ENCODE peak calls at places on chromosomes 2 and 18, in four cellular contexts. K is effector memory CD8-positive, alpha-beta T cell; R is lower leg skin; E is HCEC 1CT. C is an unnamed sample.

GRCh38 chr2:84894131-84894586 is 11.3 kb upstream of the TMSB10 start:
- DNase-seq in K (no peak), E (no peak), R (no peak), C (no peak)

GRCh38 chr18:34957119-34957863 is 83.9 kb upstream of the MAPRE2 start:
- DNase-seq in K (no peak), E (no peak), R (no peak), C (no peak)

GRCh38 chr2:158191076-158191566 is 89.4 kb downstream of the UPP2 start:
- DNase-seq in E (no peak), R (no peak), K (no peak), C (no peak)

GRCh38 chr2:171266102-171266501 is 105.4 kb upstream of the TLK1 start:
- DNase-seq in E (no peak), R (no peak), K (no peak), C (no peak)

GRCh38 chr2:54687595-54688152 is 35.8 kb upstream of the EML6 start:
- DNase-seq in K (no peak), R (no peak), E (no peak), C (no peak)

GRCh38 chr2:23497063-23497462 is 112.1 kb downstream of the KLHL29 start:
- DNase-seq in E (no peak), K (no peak), R (peak), C (peak)

GRCh38 chr2:242043538-242044205 is 174.1 kb downstream of the RTP5 start:
- DNase-seq in E (no peak), R (no peak), K (no peak), C (no peak)

GRCh38 chr2:75432761-75433361 is 127.9 kb downstream of the EVA1A start:
- DNase-seq in R (no peak), E (no peak), K (no peak), C (peak)

GRCh38 chr2:8229546-8229986 is 452.3 kb upstream of the ID2 start:
- DNase-seq in E (no peak), R (peak), K (peak), C (peak)

GRCh38 chr2:188808921-188809320 is 165.3 kb upstream of the COL3A1 start:
- DNase-seq in E (peak), R (no peak), K (no peak), C (peak)

GRCh38 chr2:66569321-66569851 is 134.5 kb downstream of the MEIS1 start:
- DNase-seq in R (no peak), E (peak), K (no peak), C (peak)

C was measured in IMR-90.